ENCODE peak calls at places on chromosomes 1 and 21, in four cellular contexts. D is heart right ventricle, A is lower lobe of right lung, B is esophagus muscularis mucosa. J is an unnamed sample.

GRCh38 chr1:78255849-78256248 is 210.1 kb downstream of the GIPC2 start:
- DNase-seq in D (no peak), A (no peak), B (no peak), J (no peak)

GRCh38 chr21:42974832-42975820 is 764 bp downstream of the PKNOX1 start:
- DNase-seq in A (peak; percentile 78), B (no peak), D (peak; percentile 65), J (no peak)

GRCh38 chr1:63127376-63127775 is 195.0 kb upstream of the FOXD3 start:
- DNase-seq in B (no peak), A (no peak), D (no peak), J (no peak)

GRCh38 chr1:231929311-231929710 is 302.7 kb downstream of the DISC1 start:
- DNase-seq in B (no peak), D (no peak), A (no peak), J (no peak)

GRCh38 chr21:43879348-43880110 is 14.5 kb downstream of the AGPAT3 start:
- DNase-seq in B (no peak), A (no peak), D (no peak), J (no peak)

GRCh38 chr1:20993716-20994115 is 183.0 kb downstream of the EIF4G3 start:
- DNase-seq in B (no peak), A (no peak), D (no peak), J (no peak)

GRCh38 chr1:160342520-160342919 is 530 bp downstream of the COPA start:
- DNase-seq in B (no peak), D (no peak), A (no peak), J (no peak)

GRCh38 chr1:2088434-2088833 is 38.2 kb downstream of the PRKCZ start:
- DNase-seq in B (peak; percentile 94), D (no peak), A (no peak), J (no peak)

GRCh38 chr1:23168462-23169218 is at the start of gene LUZP1:
- DNase-seq in A (peak; percentile 90), D (peak; percentile 92), B (peak; percentile 97), J (peak; percentile 92)

GRCh38 chr1:162324391-162324790 is 52.3 kb downstream of the SPATA46 start:
- DNase-seq in B (no peak), A (no peak), D (no peak), J (no peak)

GRCh38 chr21:36175771-36176565 is 19.3 kb downstream of the DOP1B start:
- DNase-seq in A (no peak), B (no peak), D (no peak), J (no peak)

GRCh38 chr1:39268906-39269305 is 64.4 kb downstream of the MACF1 start:
- DNase-seq in D (no peak), A (no peak), B (no peak), J (no peak)

GRCh38 chr1:48059289-48059688 is 62.1 kb upstream of the TRABD2B start:
- DNase-seq in B (no peak), D (no peak), A (no peak), J (no peak)

GRCh38 chr1:25945756-25946155 is 39.5 kb upstream of the STMN1 start:
- DNase-seq in D (no peak), B (no peak), A (no peak), J (no peak)

GRCh38 chr21:34544032-34544496 is 32.1 kb upstream of the KCNE1 start:
- DNase-seq in D (no peak), A (peak; percentile 69), B (no peak), J (peak; percentile 87)

GRCh38 chr1:150973258-150973825 is 1.3 kb downstream of the CERS2 start:
- DNase-seq in A (peak; percentile 52), B (no peak), D (peak; percentile 29), J (no peak)

GRCh38 chr1:155171836-155172731 is 1.0 kb downstream of the KRTCAP2 start:
- DNase-seq in B (peak; percentile 53), A (no peak), D (no peak), J (no peak)

GRCh38 chr1:156455362-156455761 is 45.2 kb downstream of the MEF2D start:
- DNase-seq in B (no peak), D (no peak), A (no peak), J (no peak)

GRCh38 chr1:223426936-223427335 is 33.7 kb downstream of the CCDC185 start:
- DNase-seq in A (no peak), D (no peak), B (no peak), J (no peak)

GRCh38 chr1:33007190-33008050 is 29.3 kb downstream of the AK2 start:
- DNase-seq in B (no peak), D (no peak), A (no peak), J (no peak)

GRCh38 chr1:53685272-53686051 is 53.5 kb downstream of the GLIS1 start:
- DNase-seq in D (no peak), A (no peak), B (no peak), J (no peak)

GRCh38 chr1:80994934-80995333 is 805.8 kb upstream of the ADGRL2 start:
- DNase-seq in D (no peak), A (no peak), B (no peak), J (no peak)

GRCh38 chr1:67166196-67166595 is at the start of gene IL23R:
- DNase-seq in B (no peak), A (no peak), D (no peak), J (no peak)

GRCh38 chr1:162854245-162854860 is 6.6 kb downstream of the CCDC190 start:
- DNase-seq in A (peak; percentile 50), D (peak; percentile 28), B (no peak), J (peak; percentile 84)

GRCh38 chr1:168465942-168466702 is 77.7 kb downstream of the XCL2 start:
- DNase-seq in B (no peak), A (no peak), D (no peak), J (peak; percentile 16)

GRCh38 chr1:231390071-231390470 is 32.0 kb downstream of the EGLN1 start:
- DNase-seq in D (no peak), A (no peak), B (no peak), J (no peak)

GRCh38 chr1:62321438-62321837 is 2.2 kb upstream of the KANK4 start:
- DNase-seq in B (no peak), D (no peak), A (no peak), J (no peak)

GRCh38 chr21:45302082-45303061 is 14.7 kb upstream of the POFUT2 start:
- DNase-seq in B (no peak), D (peak; percentile 82), A (peak; percentile 64), J (peak; percentile 10)

GRCh38 chr1:164599272-164599671 is 40.3 kb downstream of the PBX1 start:
- DNase-seq in D (no peak), B (no peak), A (no peak), J (no peak)

GRCh38 chr1:59100975-59101374 is 195.9 kb upstream of the FGGY start:
- DNase-seq in D (no peak), B (peak; percentile 57), A (no peak), J (no peak)

GRCh38 chr1:68111804-68112436 is 61.5 kb upstream of the DIRAS3 start:
- DNase-seq in B (peak; percentile 92), D (peak; percentile 72), A (peak; percentile 54), J (peak; percentile 76)

GRCh38 chr1:169288011-169288414 is 79.6 kb downstream of the NME7 start:
- DNase-seq in B (no peak), D (no peak), A (no peak), J (no peak)

GRCh38 chr1:24540906-24541710 is 14.8 kb upstream of the NCMAP start:
- DNase-seq in B (no peak), D (no peak), A (no peak), J (no peak)

GRCh38 chr1:24536391-24536840 is 19.5 kb upstream of the NCMAP start:
- DNase-seq in B (no peak), D (no peak), A (no peak), J (peak; percentile 19)

GRCh38 chr1:24544239-24544638 is 11.6 kb upstream of the NCMAP start:
- DNase-seq in B (no peak), D (no peak), A (no peak), J (no peak)

GRCh38 chr1:24541711-24542346 is 14.1 kb upstream of the NCMAP start:
- DNase-seq in D (peak; percentile 34), B (no peak), A (no peak), J (no peak)

GRCh38 chr1:24540051-24540905 is 15.6 kb upstream of the NCMAP start:
- DNase-seq in B (no peak), D (no peak), A (no peak), J (no peak)
- H3K4me3 ChIP-seq in B (no peak overlapping the region), D (no peak overlapping the region), A (no peak overlapping the region), J (no peak overlapping the region)

GRCh38 chr1:26991310-26992116 is 2.0 kb upstream of the TRNP1 start:
- DNase-seq in D (no peak), B (no peak), A (no peak), J (no peak)

GRCh38 chr1:26994772-26995625 is 1.5 kb downstream of the TRNP1 start:
- DNase-seq in B (no peak), A (no peak), D (no peak), J (no peak)

GRCh38 chr1:26996024-26996423 is 2.5 kb downstream of the TRNP1 start:
- DNase-seq in A (no peak), B (no peak), D (no peak), J (no peak)

GRCh38 chr1:26994020-26994745 is 691 bp downstream of the TRNP1 start:
- DNase-seq in B (no peak), D (peak; percentile 41), A (peak; percentile 58), J (no peak)

GRCh38 chr1:26993237-26994019 is at the start of gene TRNP1:
- DNase-seq in D (peak; percentile 82), A (peak; percentile 81), B (peak; percentile 95), J (peak; percentile 79)
- H3K27me3 ChIP-seq in D (peaks cover 29% of the 10 kb centered on the region), A (peaks cover 21% of the 10 kb centered on the region), B (no peaks in the 10 kb centered on the region), J (no peaks in the 10 kb centered on the region)

GRCh38 chr1:55038974-55039341 is 390 bp upstream of the PCSK9 start:
- DNase-seq in D (no peak), A (no peak), B (no peak), J (no peak)
- H3K4me3 ChIP-seq in D (no peak overlapping the region), A (peak overlapping the region; percentile 52), B (peak overlapping the region; percentile 36), J (peak overlapping the region; percentile 58)

GRCh38 chr1:202709276-202710041 is 795 bp downstream of the SYT2 start:
- DNase-seq in B (no peak), A (no peak), D (no peak), J (no peak)

GRCh38 chr1:202713110-202713509 is 2.9 kb upstream of the SYT2 start:
- DNase-seq in B (no peak), A (no peak), D (no peak), J (no peak)

GRCh38 chr1:202708456-202709275 is 1.6 kb downstream of the SYT2 start:
- DNase-seq in B (no peak), D (no peak), A (no peak), J (no peak)

GRCh38 chr1:202710070-202711025 is at the start of gene SYT2:
- DNase-seq in A (no peak), D (no peak), B (no peak), J (no peak)

GRCh38 chr1:202711949-202712635 is 1.8 kb upstream of the SYT2 start:
- DNase-seq in D (no peak), B (no peak), A (no peak), J (peak; percentile 46)
- H3K27me3 ChIP-seq in D (peaks cover 55% of the 10 kb centered on the region), B (peaks cover 28% of the 10 kb centered on the region), A (peaks cover 61% of the 10 kb centered on the region), J (peaks cover 16% of the 10 kb centered on the region)

DNA sequence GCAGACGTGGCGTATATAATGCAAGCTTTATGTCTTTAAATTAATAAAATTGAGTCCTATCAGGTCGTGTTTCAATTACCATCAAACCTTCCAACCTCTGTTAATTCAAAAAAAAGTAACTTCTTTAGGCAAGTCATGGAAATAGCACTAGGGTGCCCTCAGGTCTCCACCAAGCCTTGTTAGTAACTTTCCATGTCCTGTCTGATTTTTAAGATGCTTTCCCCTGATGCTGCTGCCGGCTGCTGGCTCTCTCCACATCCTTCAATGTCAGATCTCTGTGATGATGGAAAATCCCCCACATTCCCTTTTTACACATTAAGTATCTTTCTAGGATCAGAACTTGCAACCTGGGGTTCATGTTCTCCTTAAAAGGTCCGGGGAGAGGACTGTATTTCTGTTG is 3.0 kb downstream of the ERG start:
- DNase-seq in D (no peak), A (no peak), B (peak; percentile 37), J (no peak)
- H3K4me3 ChIP-seq in D (peak overlapping the region; percentile 43), A (peak overlapping the region; percentile 54), B (peak overlapping the region; percentile 35), J (peak overlapping the region; percentile 28)

J was measured in ascending aorta.